ENCODE peak calls at places on chromosome 20, in five cellular contexts. W is kidney tubule cell, S is AG10803, M is astrocyte of the spinal cord, Z is T-helper 17 cell. G is an unnamed sample.

GRCh38 chr20:48945840-48946514 is 24.5 kb downstream of the ARFGEF2 start:
- DNase-seq in W (peak; percentile 69), S (peak; percentile 30), M (peak; percentile 26), Z (no peak), G (no peak)

GRCh38 chr20:1312904-1313235 is 16.1 kb downstream of the SDCBP2 start:
- DNase-seq in W (no peak), S (no peak), M (no peak), Z (no peak), G (no peak)

GRCh38 chr20:20637998-20638397 is 74.4 kb downstream of the RALGAPA2 start:
- DNase-seq in W (no peak), S (no peak), M (no peak), Z (no peak), G (no peak)

GRCh38 chr20:16124911-16125776 is 448.1 kb downstream of the KIF16B start:
- DNase-seq in W (no peak), S (no peak), M (no peak), Z (no peak), G (no peak)

GRCh38 chr20:56171087-56172012 is 77.2 kb upstream of the MC3R start:
- DNase-seq in W (peak; percentile 39), S (no peak), M (no peak), Z (no peak), G (no peak)

GRCh38 chr20:24149881-24150307 is 161.3 kb upstream of the GGTLC1 start:
- DNase-seq in W (peak; percentile 75), S (no peak), M (no peak), Z (no peak), G (no peak)

GRCh38 chr20:25145131-25145530 is 50.4 kb upstream of the ENTPD6 start:
- DNase-seq in W (no peak), S (no peak), M (no peak), Z (no peak), G (no peak)

GRCh38 chr20:12700701-12701100 is 308.1 kb upstream of the SPTLC3 start:
- DNase-seq in W (no peak), S (no peak), M (no peak), Z (no peak), G (no peak)

GRCh38 chr20:3785240-3786125 is 1.1 kb downstream of the CENPB start:
- DNase-seq in W (no peak), S (peak; percentile 24), M (peak; percentile 11), Z (no peak), G (no peak)

GRCh38 chr20:18662279-18662678 is 74.4 kb downstream of the DTD1 start:
- DNase-seq in W (no peak), S (no peak), M (no peak), Z (no peak), G (no peak)

GRCh38 chr20:34724172-34724571 is 20.0 kb downstream of the TP53INP2 start:
- DNase-seq in W (no peak), S (no peak), M (no peak), Z (no peak), G (no peak)

G was measured in DMS 273 treated with DMSO at 0.1 percent for 48 hours.